ENCODE peak calls at places on chromosomes 6 and 20, in five cellular contexts. C, X, S, E and N are unnamed samples.

GRCh38 chr20:10469599-10469998 is 34.5 kb downstream of the SLX4IP start:
- DNase-seq in S (peak), C (peak), E (no peak), X (peak), N (no peak)

GRCh38 chr6:101762851-101763250 is 369.3 kb downstream of the GRIK2 start:
- DNase-seq in C (no peak), X (peak), E (no peak), S (peak), N (no peak)

GRCh38 chr6:149940673-149940984 is 1.2 kb upstream of the ULBP2 start:
- DNase-seq in S (no peak), C (no peak), E (no peak), X (no peak), N (no peak)

GRCh38 chr20:59525500-59526241 is 78.7 kb upstream of the PHACTR3 start:
- DNase-seq in X (peak), S (peak), E (no peak), C (peak), N (no peak)

GRCh38 chr6:137170266-137171052 is 3.0 kb downstream of the IL22RA2 start:
- DNase-seq in X (no peak), S (no peak), C (no peak), E (no peak), N (no peak)

GRCh38 chr20:21395666-21396044 is 1.7 kb downstream of the NKX2-4 start:
- DNase-seq in E (no peak), S (no peak), X (no peak), C (no peak), N (no peak)

GRCh38 chr20:49894073-49894470 is 21.3 kb downstream of the SPATA2 start:
- DNase-seq in S (no peak), E (no peak), X (no peak), C (no peak), N (no peak)

GRCh38 chr6:168428052-168428829 is 12.7 kb upstream of the SMOC2 start:
- DNase-seq in E (no peak), X (no peak), C (no peak), S (no peak), N (no peak)

GRCh38 chr20:36888880-36889516 is 13.1 kb downstream of the TLDC2 start:
- DNase-seq in S (no peak), X (no peak), E (no peak), C (no peak), N (no peak)

GRCh38 chr6:39488255-39488881 is 165.9 kb upstream of the KCNK16 start:
- DNase-seq in S (no peak), C (no peak), X (no peak), E (no peak), N (no peak)

GRCh38 chr20:46120136-46120535 is 2.0 kb downstream of the CD40 start:
- DNase-seq in C (no peak), E (no peak), S (no peak), X (no peak), N (no peak)

GRCh38 chr20:10596726-10597125 is 77.1 kb downstream of the JAG1 start:
- DNase-seq in X (peak), C (peak), E (no peak), S (peak), N (no peak)

GRCh38 chr6:131013495-131013894 is 49.5 kb downstream of the EPB41L2 start:
- DNase-seq in X (peak), S (peak), E (no peak), C (peak), N (no peak)

GRCh38 chr20:11432407-11432806 is 485.3 kb upstream of the BTBD3 start:
- DNase-seq in E (no peak), S (peak), C (peak), X (peak), N (no peak)

GRCh38 chr20:18364768-18365167 is 76.4 kb downstream of the ZNF133 start:
- DNase-seq in E (no peak), S (no peak), X (no peak), C (no peak), N (no peak)

GRCh38 chr20:49610701-49611538 is 43.0 kb upstream of the PTGIS start:
- DNase-seq in C (peak), X (peak), E (peak), S (peak), N (peak)

GRCh38 chr20:24994470-24995368 is 2.2 kb upstream of the APMAP start:
- DNase-seq in C (peak), S (peak), X (peak), E (peak), N (peak)

GRCh38 chr6:147709396-147710272 is 201.1 kb downstream of the SAMD5 start:
- DNase-seq in E (no peak), X (no peak), C (no peak), S (no peak), N (no peak)

GRCh38 chr6:45126033-45126432 is 202.1 kb upstream of the RUNX2 start:
- DNase-seq in X (no peak), E (no peak), S (no peak), C (no peak), N (no peak)

GRCh38 chr6:45118684-45119230 is 209.4 kb upstream of the RUNX2 start:
- DNase-seq in E (no peak), C (no peak), S (no peak), X (no peak), N (no peak)

GRCh38 chr6:45127185-45127584 is 200.9 kb upstream of the RUNX2 start:
- DNase-seq in C (no peak), E (no peak), X (no peak), S (no peak), N (no peak)

DNA sequence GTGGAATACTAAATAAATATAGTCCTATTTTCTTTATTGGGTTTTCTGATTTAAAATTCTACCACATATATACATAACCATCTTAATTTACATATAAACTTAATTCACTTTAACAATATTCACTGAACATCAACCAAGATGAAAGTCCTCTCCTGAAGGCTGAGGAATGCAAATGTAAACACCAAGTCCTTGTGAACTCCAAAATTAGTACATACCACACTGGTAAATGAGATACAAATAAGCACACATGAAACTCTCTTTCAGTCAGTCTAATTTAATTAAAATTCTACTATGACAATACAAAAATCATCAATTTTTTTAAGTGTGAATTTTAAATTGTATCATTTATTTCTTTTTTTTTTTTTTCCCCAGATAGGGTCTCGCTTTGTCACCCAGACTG is 205.1 kb upstream of the RUNX2 start:
- DNase-seq in X (no peak), C (no peak), E (no peak), S (no peak), N (no peak)
- TF ChIP-seq CTCF in X (no peak), C (no peak), E (no peak), S (no peak), N (no peak)

GRCh38 chr6:68071740-68072139 is 563.3 kb upstream of the ADGRB3 start:
- DNase-seq in S (no peak), X (peak), E (no peak), C (no peak), N (no peak)
- TF ChIP-seq CTCF in S (no peak), X (no peak), E (no peak), C (no peak), N (no peak)

GRCh38 chr6:83601119-83601518 is 88.8 kb downstream of the PRSS35 start:
- DNase-seq in C (no peak), E (no peak), S (no peak), X (no peak), N (no peak)
- TF ChIP-seq CTCF in C (no peak), E (no peak), S (no peak), X (no peak), N (no peak)

DNA sequence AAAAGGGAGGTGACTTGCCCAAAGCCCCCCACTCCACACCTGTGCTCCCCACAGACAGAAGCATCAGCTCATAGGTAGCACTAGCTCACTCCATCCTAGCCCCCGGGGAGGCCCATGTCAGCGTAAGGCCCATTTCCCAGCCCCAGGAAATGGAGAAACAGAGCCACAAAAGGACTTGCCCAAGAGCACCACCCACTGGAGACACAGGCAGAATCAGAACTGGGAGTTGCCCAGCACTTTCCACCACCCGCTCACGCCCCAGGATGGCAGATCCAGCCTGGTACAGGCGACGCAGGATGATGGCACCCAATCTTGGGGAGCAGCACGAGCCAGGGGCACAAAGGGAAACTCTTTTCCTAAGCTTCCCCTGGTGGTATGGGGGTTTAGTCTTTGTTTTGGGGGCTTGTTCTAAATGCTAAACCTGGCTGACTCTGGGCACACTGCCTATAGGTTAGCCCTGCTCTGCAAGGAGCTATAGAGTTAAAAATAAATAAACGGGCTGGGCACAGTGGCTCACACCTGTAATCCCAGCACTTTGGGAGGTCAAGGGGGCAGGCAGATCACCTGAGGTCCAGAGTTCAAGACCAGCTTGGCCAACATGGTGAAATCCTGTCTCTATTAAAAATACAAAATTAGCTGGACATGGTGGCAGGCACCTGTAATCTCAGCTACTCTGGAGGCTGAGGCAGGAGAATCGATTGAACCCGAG is 11.8 kb downstream of the C20orf203 start:
- DNase-seq in C (no peak), E (no peak), X (no peak), S (no peak), N (no peak)
- TF ChIP-seq CTCF in C (peak), E (no peak), X (no peak), S (no peak), N (no peak)

GRCh38 chr6:159693894-159694545 is 979 bp upstream of the SOD2 start:
- DNase-seq in E (peak), X (peak), C (no peak), S (no peak), N (no peak)
- TF ChIP-seq CTCF in E (no peak), X (no peak), C (no peak), S (no peak), N (no peak)

GRCh38 chr6:2854394-2854982 is 12.8 kb upstream of the SERPINB1 start:
- DNase-seq in S (no peak), X (peak), C (no peak), E (no peak), N (no peak)
- TF ChIP-seq CTCF in S (no peak), X (no peak), C (no peak), E (peak), N (no peak)

DNA sequence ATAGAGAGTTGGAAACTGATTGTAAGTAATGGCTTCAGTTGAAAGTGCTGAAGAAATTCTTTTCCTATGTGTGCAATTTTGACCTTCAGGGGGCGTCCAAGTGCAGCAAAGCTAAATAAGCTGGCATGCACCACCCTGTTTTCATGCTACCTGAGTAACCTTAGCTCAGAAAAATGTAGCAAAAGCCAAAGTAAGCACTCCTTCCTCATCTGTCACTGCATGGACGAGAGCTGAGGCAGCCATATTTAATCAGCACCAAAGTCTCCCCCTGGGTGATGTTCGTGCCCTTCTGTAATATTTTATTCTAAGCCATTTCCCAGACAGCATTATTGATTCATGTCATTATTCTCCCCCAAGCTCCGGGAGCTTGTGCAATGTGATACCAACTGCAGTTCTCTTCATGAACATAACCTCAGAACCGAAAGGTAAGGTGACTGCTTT is 123.1 kb downstream of the RPS12 start:
- DNase-seq in C (peak), X (peak), S (peak), E (no peak), N (peak)
- TF ChIP-seq CTCF in C (peak), X (peak), S (peak), E (no peak), N (no peak)

GRCh38 chr20:56204206-56204605 is 44.3 kb upstream of the MC3R start:
- DNase-seq in S (no peak), E (no peak), C (no peak), X (no peak), N (no peak)

GRCh38 chr20:56195946-56196345 is 52.6 kb upstream of the MC3R start:
- DNase-seq in E (no peak), X (no peak), S (peak), C (peak), N (no peak)

GRCh38 chr20:56205350-56205749 is 43.2 kb upstream of the MC3R start:
- DNase-seq in C (no peak), X (no peak), E (no peak), S (peak), N (no peak)

GRCh38 chr20:56202493-56203077 is 45.9 kb upstream of the MC3R start:
- DNase-seq in C (no peak), X (peak), S (peak), E (no peak), N (no peak)

GRCh38 chr20:56200456-56200855 is 48.1 kb upstream of the MC3R start:
- DNase-seq in S (no peak), C (no peak), E (no peak), X (no peak), N (no peak)
- TF ChIP-seq CTCF in S (peak), C (peak), E (no peak), X (peak), N (no peak)

GRCh38 chr20:14609328-14610221 is 272.2 kb upstream of the FLRT3 start:
- DNase-seq in X (no peak), E (no peak), S (no peak), C (no peak), N (no peak)
- TF ChIP-seq CTCF in X (no peak), E (no peak), S (no peak), C (no peak), N (no peak)

GRCh38 chr6:19597809-19598320 is 239.3 kb upstream of the ID4 start:
- DNase-seq in E (no peak), C (no peak), X (no peak), S (no peak), N (no peak)
- TF ChIP-seq CTCF in E (no peak), C (no peak), X (no peak), S (no peak), N (no peak)